ENCODE peak calls at places on chromosomes 6 and 20, in ten cellular contexts. G is ovary; T is IMR-90; Y is cardiac muscle cell; K is CD8-positive, alpha-beta T cell; J is breast epithelium; A is heart right ventricle; I is pancreas; W is thyroid gland; Z is fibroblast of pulmonary artery. U is an unnamed sample.

GRCh38 chr6:32153252-32153834 is 598 bp upstream of the PPT2 start:
- DNase-seq in A (peak), T (peak), W (peak), G (peak), K (peak), Y (peak), J (no peak), Z (no peak), I (peak), U (peak)

GRCh38 chr20:51862796-51863195 is 60.5 kb upstream of the SALL4 start:
- DNase-seq in K (no peak), I (no peak), J (no peak), A (no peak), Y (no peak), T (peak), Z (no peak), W (no peak), G (no peak), U (no peak)

GRCh38 chr20:5862703-5863039 is 87.7 kb downstream of the TRMT6 start:
- DNase-seq in Y (no peak), I (no peak), K (no peak), A (no peak), W (no peak), G (no peak), Z (peak), J (no peak), T (no peak), U (no peak)

GRCh38 chr6:53309059-53309896 is 39.5 kb downstream of the ELOVL5 start:
- DNase-seq in Y (no peak), W (peak), G (no peak), T (peak), Z (peak), I (no peak), A (no peak), K (no peak), J (no peak), U (no peak)

GRCh38 chr6:163634514-163635171 is 220.1 kb downstream of the QKI start:
- DNase-seq in Z (no peak), T (no peak), J (peak), G (no peak), W (no peak), Y (no peak), A (no peak), K (no peak), I (no peak), U (no peak)

GRCh38 chr6:22596011-22596410 is 26.6 kb downstream of the HDGFL1 start:
- DNase-seq in K (no peak), T (peak), J (no peak), Z (no peak), G (no peak), A (no peak), Y (no peak), I (no peak), W (no peak), U (no peak)

GRCh38 chr6:35062676-35063574 is 78.2 kb downstream of the TCP11 start:
- DNase-seq in Y (no peak), K (no peak), W (no peak), T (no peak), Z (no peak), G (no peak), J (no peak), I (no peak), A (no peak), U (no peak)

GRCh38 chr6:45222380-45222779 is 105.8 kb upstream of the RUNX2 start:
- DNase-seq in T (no peak), Y (no peak), K (no peak), W (no peak), Z (peak), I (no peak), J (no peak), G (no peak), A (no peak), U (no peak)

GRCh38 chr6:119873107-119873506 is 523.5 kb upstream of the MAN1A1 start:
- DNase-seq in A (no peak), G (no peak), Y (no peak), J (no peak), Z (no peak), T (no peak), K (no peak), I (no peak), W (no peak), U (no peak)

GRCh38 chr20:40442181-40442963 is 246.7 kb downstream of the MAFB start:
- DNase-seq in K (no peak), A (no peak), Z (peak), J (no peak), G (no peak), Y (peak), I (no peak), T (no peak), W (peak), U (no peak)

GRCh38 chr20:37395411-37395800 is 49.5 kb downstream of the SRC start:
- DNase-seq in Y (no peak), K (no peak), G (no peak), I (no peak), T (no peak), J (no peak), Z (no peak), W (no peak), A (no peak), U (no peak)

GRCh38 chr20:11060423-11061205 is 386.8 kb upstream of the JAG1 start:
- DNase-seq in Z (no peak), T (no peak), Y (no peak), J (no peak), A (no peak), K (no peak), G (no peak), I (no peak), W (no peak), U (no peak)

GRCh38 chr20:23179766-23180403 is 93.8 kb upstream of the CD93 start:
- DNase-seq in A (no peak), Y (no peak), I (no peak), W (no peak), T (no peak), K (no peak), Z (no peak), G (no peak), J (no peak), U (no peak)

GRCh38 chr6:139373154-139373927 is 1.1 kb downstream of the CITED2 start:
- DNase-seq in Y (peak), G (peak), Z (peak), W (peak), J (peak), I (peak), K (peak), T (peak), A (peak), U (no peak)

GRCh38 chr6:139373928-139374356 is 506 bp downstream of the CITED2 start:
- DNase-seq in K (peak), A (no peak), Z (no peak), G (no peak), I (no peak), Y (no peak), W (no peak), J (no peak), T (no peak), U (no peak)

GRCh38 chr6:139376054-139376355 is 1.6 kb upstream of the CITED2 start:
- DNase-seq in T (no peak), G (no peak), J (no peak), K (no peak), I (peak), W (peak), Y (no peak), A (peak), Z (no peak), U (no peak)

GRCh38 chr6:139375239-139376053 is 998 bp upstream of the CITED2 start:
- DNase-seq in Z (peak), G (peak), A (peak), K (peak), J (peak), Y (peak), W (peak), T (peak), I (peak), U (no peak)

DNA sequence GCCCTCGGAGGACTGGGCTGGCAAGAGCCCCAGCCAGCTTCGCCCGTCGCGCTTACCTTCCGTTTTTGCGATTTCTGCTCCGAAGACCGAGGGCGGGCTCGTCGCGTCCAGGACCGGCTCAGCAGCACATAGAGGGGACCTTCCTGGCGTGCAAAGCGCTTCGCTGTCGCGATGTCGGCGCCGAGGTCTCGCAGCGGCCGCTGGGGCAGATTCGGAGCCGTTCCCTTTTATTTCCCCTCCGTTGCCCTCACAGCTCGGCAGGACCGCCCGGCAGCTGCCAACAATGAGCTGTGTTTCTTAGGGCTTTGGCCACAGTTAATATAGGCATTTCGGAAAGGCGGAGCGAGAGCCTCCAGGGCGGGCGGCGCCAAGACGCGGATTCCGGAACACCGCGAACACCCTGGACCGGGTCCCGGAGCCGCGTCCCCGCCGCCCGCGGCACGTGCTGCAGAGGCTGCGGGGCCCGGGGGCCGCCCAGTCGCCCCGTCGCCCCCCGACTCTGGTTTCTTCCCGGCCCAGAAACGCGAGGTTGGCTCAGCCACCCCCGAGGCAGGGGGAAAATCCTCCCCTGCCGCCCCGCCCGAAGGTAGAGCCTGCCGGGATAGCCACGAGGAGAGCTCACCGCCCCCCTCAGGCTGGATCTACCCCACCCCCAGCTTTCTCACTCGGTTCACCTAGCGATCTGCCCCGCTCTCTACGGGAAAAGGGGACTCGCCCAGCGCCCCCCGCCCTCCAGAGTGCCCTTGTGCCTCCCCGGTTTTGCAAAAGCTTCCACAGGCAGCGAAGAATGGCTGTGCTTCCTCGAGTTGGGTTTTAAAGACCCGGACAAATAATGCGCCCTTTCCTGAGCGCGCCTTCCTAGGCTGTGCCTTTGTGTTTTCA is at the start of gene CITED2:
- DNase-seq in Z (peak), K (peak), I (peak), A (peak), G (peak), W (peak), J (peak), T (peak), Y (peak), U (no peak)
- TF ChIP-seq CTCF in Z (peak), K (no peak), I (no peak), A (no peak), G (peak), W (no peak), J (peak), T (peak), Y (peak), U (no peak)

DNA sequence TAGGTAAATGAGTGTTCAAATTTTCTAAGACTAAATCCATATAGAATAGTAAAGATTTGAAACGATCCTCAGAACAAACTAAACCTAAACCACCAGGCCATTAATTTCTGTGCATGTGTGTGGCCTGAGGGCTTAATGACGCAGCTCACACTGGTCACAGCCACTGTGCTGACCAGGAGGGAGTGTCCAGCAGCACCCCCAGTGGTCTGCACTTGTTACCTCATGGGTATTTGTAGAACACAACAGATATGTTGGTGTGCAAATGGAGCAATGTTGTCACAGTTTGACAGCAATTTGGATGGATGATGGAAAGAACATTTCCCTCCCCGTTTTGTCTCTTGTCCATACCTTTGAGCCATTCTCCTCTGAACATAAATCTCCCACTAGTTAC is 122.4 kb upstream of the EXOC2 start:
- DNase-seq in A (no peak), J (no peak), G (no peak), T (no peak), Z (no peak), K (no peak), I (no peak), Y (peak), W (no peak), U (no peak)
- TF ChIP-seq CTCF in A (no peak), J (no peak), G (no peak), T (no peak), Z (no peak), K (no peak), I (no peak), Y (no peak), W (no peak), U (no peak)

GRCh38 chr6:110039364-110039995 is 61.4 kb downstream of the GPR6 start:
- DNase-seq in I (peak), T (peak), G (peak), J (peak), Y (peak), Z (peak), W (peak), A (peak), K (peak), U (peak)

GRCh38 chr6:110041830-110042229 is 63.7 kb downstream of the GPR6 start:
- DNase-seq in T (no peak), A (no peak), W (no peak), J (no peak), K (no peak), Y (no peak), Z (no peak), G (no peak), I (no peak), U (no peak)

GRCh38 chr6:110040716-110041115 is 62.6 kb downstream of the GPR6 start:
- DNase-seq in G (no peak), T (no peak), Y (no peak), A (no peak), W (no peak), K (no peak), J (no peak), I (no peak), Z (no peak), U (no peak)

GRCh38 chr6:110041149-110041548 is 63.0 kb downstream of the GPR6 start:
- DNase-seq in J (no peak), Z (no peak), W (no peak), K (no peak), I (no peak), G (no peak), T (no peak), A (no peak), Y (no peak), U (no peak)

DNA sequence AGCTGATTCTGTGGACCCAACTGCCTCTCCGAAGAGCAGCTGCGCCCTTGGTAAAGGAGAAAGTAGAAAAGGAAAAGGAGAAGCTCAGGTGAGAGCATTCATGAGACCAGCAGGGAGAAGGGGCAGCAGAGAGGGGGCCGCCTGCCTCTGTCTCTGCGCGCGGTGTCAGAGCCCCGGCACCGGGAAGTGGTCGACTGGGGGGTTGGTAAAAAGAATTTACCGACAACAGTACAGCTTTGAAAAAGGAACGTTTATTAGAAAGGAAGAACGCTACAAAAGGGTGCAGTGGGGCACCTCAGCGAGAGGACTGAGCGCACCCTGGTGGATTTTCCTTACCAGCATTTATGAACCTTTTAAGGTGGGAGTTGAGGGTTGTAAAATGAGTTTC is 61.9 kb downstream of the GPR6 start:
- DNase-seq in J (no peak), T (peak), Z (peak), A (no peak), W (peak), G (peak), K (peak), Y (peak), I (no peak), U (no peak)
- TF ChIP-seq CTCF in J (peak), T (peak), Z (peak), A (no peak), W (no peak), G (no peak), K (peak), Y (peak), I (peak), U (peak)

GRCh38 chr6:82353848-82354247 is 9.8 kb upstream of the TPBG start:
- DNase-seq in K (no peak), A (no peak), T (peak), I (no peak), W (no peak), Z (no peak), G (no peak), Y (no peak), J (no peak), U (no peak)

GRCh38 chr6:82348130-82348529 is 15.5 kb upstream of the TPBG start:
- DNase-seq in J (no peak), G (no peak), I (no peak), T (no peak), Y (no peak), W (no peak), A (no peak), K (no peak), Z (no peak), U (peak)
- TF ChIP-seq CTCF in J (no peak), G (no peak), I (no peak), T (no peak), Y (no peak), W (no peak), A (no peak), K (no peak), Z (no peak), U (peak)

DNA sequence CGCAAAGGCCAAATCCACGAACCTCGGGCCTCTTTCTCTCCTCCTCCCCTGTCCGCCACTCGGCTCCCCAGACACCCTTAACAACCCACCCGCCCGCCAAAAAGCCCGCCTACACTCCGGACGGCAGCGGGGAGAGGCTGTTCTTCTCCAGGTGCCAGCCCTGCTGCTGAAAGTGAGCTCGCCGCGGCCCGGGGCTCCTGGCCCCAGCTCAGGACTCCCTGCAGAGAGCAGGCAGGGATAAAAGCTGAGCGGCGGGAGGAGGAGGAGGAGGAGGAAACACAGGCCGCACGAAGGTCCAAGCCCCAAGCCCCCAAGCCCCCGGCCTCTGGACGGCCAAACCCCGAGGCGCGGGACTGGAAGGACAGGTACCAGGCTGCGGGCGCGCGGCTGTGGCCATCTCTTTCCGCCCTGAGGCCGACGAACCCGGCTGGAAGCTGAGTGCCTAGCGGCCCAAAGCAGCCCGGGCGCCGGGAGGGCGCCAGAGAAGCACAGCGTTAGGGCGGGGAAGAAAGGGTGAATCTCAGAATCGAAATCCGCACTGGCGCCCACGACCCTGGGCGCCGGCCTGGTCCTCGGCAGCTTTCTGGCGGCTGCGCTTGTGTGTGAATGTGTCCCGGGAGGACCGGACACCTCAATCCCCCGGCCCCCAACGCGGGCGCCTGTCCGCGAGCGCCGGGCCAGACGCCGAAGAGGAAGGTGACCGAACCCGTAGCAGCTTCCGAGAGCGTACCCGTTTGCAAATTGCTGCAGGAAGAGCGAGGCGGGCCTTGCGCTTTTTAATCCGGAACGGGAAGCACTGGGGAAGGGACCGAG is 3.2 kb downstream of the NRN1 start:
- DNase-seq in T (no peak), I (no peak), K (no peak), Y (peak), A (peak), G (no peak), Z (no peak), W (no peak), J (no peak), U (no peak)
- TF ChIP-seq CTCF in T (no peak), I (no peak), K (no peak), Y (no peak), A (no peak), G (no peak), Z (no peak), W (no peak), J (no peak), U (no peak)

DNA sequence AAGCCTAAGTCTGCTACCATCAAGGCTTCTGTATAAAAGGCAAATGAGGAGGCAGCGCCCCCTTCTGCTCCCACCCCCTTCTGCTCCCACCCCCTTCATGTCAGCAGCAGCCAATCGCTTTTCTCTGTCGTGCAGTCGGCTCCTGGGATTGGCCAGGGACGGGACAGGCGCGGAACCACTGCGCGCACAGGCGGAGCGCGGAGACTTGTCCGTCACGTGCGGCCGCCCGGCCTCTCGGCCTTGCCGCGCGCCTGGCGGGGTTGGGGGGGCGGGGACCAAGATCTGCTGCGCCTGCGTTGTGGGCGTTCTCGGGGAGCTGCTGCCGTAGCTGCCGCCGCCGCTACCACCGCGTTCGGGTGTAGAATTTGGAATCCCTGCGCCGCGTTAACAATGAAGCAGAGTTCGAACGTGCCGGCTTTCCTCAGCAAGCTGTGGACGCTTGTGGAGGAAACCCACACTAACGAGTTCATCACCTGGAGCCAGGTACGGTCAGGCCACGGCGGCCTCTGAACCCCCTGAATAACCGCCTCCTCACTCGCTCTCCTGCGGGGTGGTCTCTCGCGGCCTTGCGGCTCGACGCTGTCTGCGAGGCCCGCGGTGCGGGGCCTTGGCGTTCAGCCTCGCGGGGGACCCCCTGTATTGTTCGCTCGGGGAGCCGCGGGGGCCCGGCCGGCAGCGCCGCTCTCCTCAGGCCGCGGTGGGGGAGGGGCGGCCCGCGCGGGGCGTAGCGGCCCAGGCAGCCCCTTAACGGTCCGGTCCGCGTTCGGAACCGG is at the start of gene HSF2:
- DNase-seq in W (peak), A (peak), T (peak), Y (peak), G (peak), J (peak), K (peak), Z (peak), I (peak), U (peak)
- TF ChIP-seq CTCF in W (peak), A (no peak), T (peak), Y (peak), G (no peak), J (no peak), K (no peak), Z (peak), I (no peak), U (peak)

U was measured in D721Med.